ENCODE peak calls at places on chromosomes 2 and 18, in nine cellular contexts. N, Q, O, B, X, K, J, V and S are unnamed samples.

GRCh38 chr18:53268455-53268854 is 928.5 kb downstream of the DCC start:
- DNase-seq in N (no peak), Q (no peak), O (no peak), B (no peak), X (no peak), K (no peak), J (no peak), V (no peak), S (no peak)

GRCh38 chr2:239009001-239009961 is 161.4 kb downstream of the TWIST2 start:
- DNase-seq in N (peak; percentile 15), Q (no peak), O (no peak), B (no peak), X (no peak), K (no peak), J (no peak), V (no peak), S (peak; percentile 64)

GRCh38 chr2:55887906-55888625 is 35.5 kb downstream of the EFEMP1 start:
- DNase-seq in N (peak; percentile 43), Q (peak; percentile 87), O (no peak), B (no peak), X (no peak), K (no peak), J (no peak), V (peak; percentile 12), S (no peak)

GRCh38 chr2:42918041-42918440 is 125.7 kb upstream of the HAAO start:
- DNase-seq in N (no peak), Q (no peak), O (no peak), B (no peak), X (no peak), K (no peak), J (no peak), V (no peak), S (no peak)

GRCh38 chr2:28452534-28453081 is 43.3 kb upstream of the PLB1 start:
- DNase-seq in N (peak; percentile 55), Q (peak; percentile 57), O (peak; percentile 72), B (peak; percentile 54), X (peak; percentile 58), K (peak; percentile 40), J (peak; percentile 83), V (peak; percentile 75), S (peak; percentile 94)

GRCh38 chr2:26095758-26096157 is 61.9 kb downstream of the RAB10 start:
- DNase-seq in N (no peak), Q (no peak), O (no peak), B (no peak), X (no peak), K (no peak), J (no peak), V (no peak), S (no peak)

GRCh38 chr18:10064267-10064666 is 150.5 kb downstream of the VAPA start:
- DNase-seq in N (no peak), Q (no peak), O (no peak), B (no peak), X (peak; percentile 68), K (no peak), J (no peak), V (no peak), S (no peak)

GRCh38 chr2:121598087-121598486 is 51.2 kb downstream of the CLASP1 start:
- DNase-seq in N (no peak), Q (no peak), O (no peak), B (no peak), X (no peak), K (no peak), J (no peak), V (no peak), S (no peak)

GRCh38 chr2:224261316-224261715 is 140.6 kb downstream of the FAM124B start:
- DNase-seq in N (no peak), Q (peak; percentile 54), O (no peak), B (no peak), X (no peak), K (no peak), J (no peak), V (no peak), S (no peak)

GRCh38 chr18:24170389-24170788 is 31.5 kb downstream of the CABYR start:
- DNase-seq in N (no peak), Q (no peak), O (no peak), B (no peak), X (no peak), K (no peak), J (no peak), V (no peak), S (no peak)

GRCh38 chr18:6055711-6056110 is 160.4 kb upstream of the TMEM200C start:
- DNase-seq in N (no peak), Q (peak; percentile 20), O (no peak), B (peak; percentile 43), X (no peak), K (no peak), J (no peak), V (no peak), S (no peak)

GRCh38 chr18:77055429-77056310 is 76.9 kb downstream of the MBP start:
- DNase-seq in N (no peak), Q (no peak), O (no peak), B (no peak), X (peak; percentile 40), K (peak; percentile 81), J (no peak), V (no peak), S (peak; percentile 94)

GRCh38 chr2:164495491-164496223 is 125.6 kb downstream of the GRB14 start:
- DNase-seq in N (no peak), Q (peak; percentile 79), O (no peak), B (peak; percentile 33), X (no peak), K (no peak), J (no peak), V (no peak), S (no peak)

GRCh38 chr2:240499309-240500301 is 58.2 kb downstream of the ANKMY1 start:
- DNase-seq in N (no peak), Q (no peak), O (no peak), B (no peak), X (no peak), K (no peak), J (no peak), V (no peak), S (peak; percentile 67)

GRCh38 chr2:178204987-178205386 is 10.7 kb downstream of the OSBPL6 start:
- DNase-seq in N (no peak), Q (no peak), O (no peak), B (no peak), X (no peak), K (no peak), J (no peak), V (no peak), S (no peak)

GRCh38 chr2:100802076-100802475 is 17.9 kb upstream of the NPAS2 start:
- DNase-seq in N (no peak), Q (no peak), O (no peak), B (no peak), X (no peak), K (no peak), J (no peak), V (no peak), S (no peak)

GRCh38 chr2:197934926-197935274 is 130.5 kb downstream of the PLCL1 start:
- DNase-seq in N (no peak), Q (no peak), O (no peak), B (no peak), X (no peak), K (no peak), J (no peak), V (no peak), S (no peak)
- H3K27ac ChIP-seq in N (no peak overlapping the region), Q (no peak overlapping the region), O (no peak overlapping the region), B (no peak overlapping the region), X (no peak overlapping the region), K (no peak overlapping the region), J (no peak overlapping the region), V (no peak overlapping the region), S (no peak overlapping the region)

GRCh38 chr2:16161085-16161565 is 220.8 kb downstream of the MYCN start:
- DNase-seq in N (no peak), Q (no peak), O (no peak), B (no peak), X (no peak), K (no peak), J (no peak), V (no peak), S (no peak)

GRCh38 chr2:16160281-16161084 is 220.1 kb downstream of the MYCN start:
- DNase-seq in N (no peak), Q (no peak), O (no peak), B (no peak), X (no peak), K (no peak), J (no peak), V (no peak), S (no peak)

GRCh38 chr2:16165518-16166326 is 225.4 kb downstream of the MYCN start:
- DNase-seq in N (no peak), Q (no peak), O (no peak), B (no peak), X (no peak), K (no peak), J (no peak), V (no peak), S (no peak)

GRCh38 chr2:16161768-16162490 is 221.6 kb downstream of the MYCN start:
- DNase-seq in N (no peak), Q (no peak), O (no peak), B (no peak), X (no peak), K (no peak), J (no peak), V (no peak), S (no peak)

GRCh38 chr2:16162491-16163040 is 222.2 kb downstream of the MYCN start:
- DNase-seq in N (no peak), Q (no peak), O (no peak), B (no peak), X (no peak), K (no peak), J (no peak), V (no peak), S (no peak)
- H3K9me3 ChIP-seq in N (no peaks in the 10 kb centered on the region), Q (no peaks in the 10 kb centered on the region), O (no peaks in the 10 kb centered on the region), B (no peaks in the 10 kb centered on the region), X (no peaks in the 10 kb centered on the region), K (no peaks in the 10 kb centered on the region), J (no peaks in the 10 kb centered on the region), V (no peaks in the 10 kb centered on the region), S (no peaks in the 10 kb centered on the region)

DNA sequence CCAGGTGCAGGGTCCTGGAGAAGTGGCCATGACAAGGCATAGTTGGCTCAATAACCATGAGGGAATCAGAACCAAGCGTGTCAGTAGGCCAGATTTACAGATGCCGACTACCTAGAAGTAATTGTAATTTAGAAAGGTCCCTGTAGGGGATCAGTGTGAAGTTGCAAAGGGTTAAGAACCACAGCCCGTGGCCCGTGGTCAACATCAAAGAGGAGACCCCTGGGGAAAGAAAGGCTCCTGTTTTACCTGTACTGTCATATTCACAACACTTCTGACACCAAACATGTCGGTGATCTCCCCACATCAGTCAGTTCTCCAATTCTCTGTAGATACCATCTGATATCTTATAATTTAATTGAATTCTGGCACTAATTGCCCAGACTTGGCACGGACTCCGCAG is 31.0 kb downstream of the SP100 start:
- DNase-seq in N (no peak), Q (no peak), O (no peak), B (no peak), X (no peak), K (no peak), J (no peak), V (no peak), S (no peak)
- H3K36me3 ChIP-seq in N (peaks cover 54% of the 10 kb centered on the region), Q (no peaks in the 10 kb centered on the region), O (peaks cover 17% of the 10 kb centered on the region), B (no peaks in the 10 kb centered on the region), X (peaks cover 61% of the 10 kb centered on the region), K (no peaks in the 10 kb centered on the region), J (peaks cover 46% of the 10 kb centered on the region), V (peaks cover 54% of the 10 kb centered on the region), S (peaks cover 78% of the 10 kb centered on the region)

DNA sequence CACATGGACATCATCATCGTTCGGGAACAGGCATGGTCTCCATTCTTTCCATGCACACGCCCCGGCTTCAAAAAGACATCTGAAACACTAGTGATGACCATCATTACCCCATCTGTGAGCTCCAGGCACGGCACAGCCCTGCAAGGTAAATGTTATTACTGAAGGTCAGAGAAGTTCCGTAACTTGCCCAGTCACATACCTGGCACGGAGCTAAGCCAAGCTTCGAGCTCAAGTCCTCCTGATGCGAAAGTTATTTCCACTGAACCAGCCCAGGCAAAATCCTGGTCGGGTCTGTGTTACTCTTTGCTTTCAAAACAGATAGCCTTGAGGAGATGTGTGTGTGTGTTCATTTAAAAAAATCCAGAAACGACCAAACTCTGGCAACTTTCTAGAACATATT is 22.8 kb downstream of the FHL2 start:
- DNase-seq in N (no peak), Q (no peak), O (no peak), B (no peak), X (no peak), K (no peak), J (no peak), V (no peak), S (no peak)
- H3K27ac ChIP-seq in N (no peak overlapping the region), Q (peak overlapping the region; percentile 80), O (no peak overlapping the region), B (peak overlapping the region; percentile 100), X (peak overlapping the region; percentile 91), K (peak overlapping the region; percentile 73), J (no peak overlapping the region), V (peak overlapping the region; percentile 79), S (no peak overlapping the region)